ENCODE peak calls at places on chromosome X, in ten cellular contexts. One of them, this sample, is unnamed.

GRCh38 chrX:123993904-123994635 is 32.6 kb downstream of the STAG2 start:
- DNase-seq in fibroblast of mammary gland: no peak
- DNase-seq in astrocyte of the spinal cord: no peak
- DNase-seq in transverse colon: no peak
- DNase-seq in WTC11: no peak
- DNase-seq in RWPE1: no peak
- DNase-seq in retinal pigment epithelial cell: no peak
- DNase-seq in heart left ventricle: no peak
- DNase-seq in WERI-Rb-1: no peak
- DNase-seq in endothelial cell: no peak
- DNase-seq in this sample: no peak

GRCh38 chrX:112888916-112889315 is 48.3 kb upstream of the AMOT start:
- DNase-seq in fibroblast of mammary gland: no peak
- DNase-seq in astrocyte of the spinal cord: no peak
- DNase-seq in transverse colon: no peak
- DNase-seq in WTC11: no peak
- DNase-seq in RWPE1: no peak
- DNase-seq in retinal pigment epithelial cell: no peak
- DNase-seq in heart left ventricle: no peak
- DNase-seq in WERI-Rb-1: no peak
- DNase-seq in endothelial cell: no peak
- DNase-seq in this sample: no peak

GRCh38 chrX:45756562-45756961 is 555.9 kb upstream of the DIPK2B start:
- DNase-seq in fibroblast of mammary gland: no peak
- DNase-seq in astrocyte of the spinal cord: peak; percentile 44
- DNase-seq in transverse colon: no peak
- DNase-seq in WTC11: no peak
- DNase-seq in RWPE1: no peak
- DNase-seq in retinal pigment epithelial cell: no peak
- DNase-seq in heart left ventricle: no peak
- DNase-seq in WERI-Rb-1: no peak
- DNase-seq in endothelial cell: no peak
- DNase-seq in this sample: no peak

GRCh38 chrX:123698979-123699378 is 33.9 kb downstream of the THOC2 start:
- DNase-seq in fibroblast of mammary gland: peak; percentile 7
- DNase-seq in astrocyte of the spinal cord: no peak
- DNase-seq in transverse colon: no peak
- DNase-seq in WTC11: no peak
- DNase-seq in RWPE1: no peak
- DNase-seq in retinal pigment epithelial cell: no peak
- DNase-seq in heart left ventricle: no peak
- DNase-seq in WERI-Rb-1: no peak
- DNase-seq in endothelial cell: no peak
- DNase-seq in this sample: no peak

GRCh38 chrX:104270916-104271512 is 16.3 kb upstream of the ESX1 start:
- DNase-seq in fibroblast of mammary gland: peak; percentile 42
- DNase-seq in astrocyte of the spinal cord: peak; percentile 36
- DNase-seq in transverse colon: peak; percentile 14
- DNase-seq in WTC11: peak; percentile 58
- DNase-seq in RWPE1: peak; percentile 32
- DNase-seq in retinal pigment epithelial cell: no peak
- DNase-seq in heart left ventricle: peak; percentile 51
- DNase-seq in WERI-Rb-1: peak; percentile 36
- DNase-seq in endothelial cell: peak; percentile 49
- DNase-seq in this sample: no peak

GRCh38 chrX:121254336-121254735 is 206.9 kb downstream of the GLUD2 start:
- DNase-seq in fibroblast of mammary gland: peak; percentile 15
- DNase-seq in astrocyte of the spinal cord: no peak
- DNase-seq in transverse colon: no peak
- DNase-seq in WTC11: no peak
- DNase-seq in RWPE1: no peak
- DNase-seq in retinal pigment epithelial cell: no peak
- DNase-seq in heart left ventricle: no peak
- DNase-seq in WERI-Rb-1: no peak
- DNase-seq in endothelial cell: no peak
- DNase-seq in this sample: no peak

GRCh38 chrX:118569676-118570075 is 74.1 kb downstream of the DOCK11 start:
- DNase-seq in fibroblast of mammary gland: peak; percentile 24
- DNase-seq in astrocyte of the spinal cord: peak; percentile 13
- DNase-seq in transverse colon: no peak
- DNase-seq in WTC11: no peak
- DNase-seq in RWPE1: no peak
- DNase-seq in retinal pigment epithelial cell: no peak
- DNase-seq in heart left ventricle: no peak
- DNase-seq in WERI-Rb-1: no peak
- DNase-seq in endothelial cell: no peak
- DNase-seq in this sample: no peak

GRCh38 chrX:20217279-20217678 is 49.4 kb downstream of the RPS6KA3 start:
- DNase-seq in fibroblast of mammary gland: peak; percentile 79
- DNase-seq in astrocyte of the spinal cord: peak; percentile 59
- DNase-seq in transverse colon: no peak
- DNase-seq in WTC11: no peak
- DNase-seq in RWPE1: peak; percentile 20
- DNase-seq in retinal pigment epithelial cell: no peak
- DNase-seq in heart left ventricle: no peak
- DNase-seq in WERI-Rb-1: no peak
- DNase-seq in endothelial cell: no peak
- DNase-seq in this sample: no peak

GRCh38 chrX:115898382-115899001 is 272.1 kb upstream of the AGTR2 start:
- DNase-seq in fibroblast of mammary gland: peak; percentile 47
- DNase-seq in astrocyte of the spinal cord: peak; percentile 35
- DNase-seq in transverse colon: peak; percentile 89
- DNase-seq in WTC11: no peak
- DNase-seq in RWPE1: no peak
- DNase-seq in retinal pigment epithelial cell: no peak
- DNase-seq in heart left ventricle: peak; percentile 62
- DNase-seq in WERI-Rb-1: peak; percentile 97
- DNase-seq in endothelial cell: peak; percentile 15
- DNase-seq in this sample: peak; percentile 58

GRCh38 chrX:41923925-41924693 is 755 bp upstream of the CASK start:
- DNase-seq in fibroblast of mammary gland: peak; percentile 21
- DNase-seq in astrocyte of the spinal cord: peak; percentile 35
- DNase-seq in transverse colon: peak; percentile 51
- DNase-seq in WTC11: no peak
- DNase-seq in RWPE1: no peak
- DNase-seq in retinal pigment epithelial cell: no peak
- DNase-seq in heart left ventricle: peak; percentile 30
- DNase-seq in WERI-Rb-1: peak; percentile 33
- DNase-seq in endothelial cell: peak; percentile 3
- DNase-seq in this sample: no peak

GRCh38 chrX:9899640-9900075 is 67.5 kb upstream of the CLDN34 start:
- DNase-seq in fibroblast of mammary gland: peak; percentile 58
- DNase-seq in astrocyte of the spinal cord: peak; percentile 84
- DNase-seq in transverse colon: no peak
- DNase-seq in WTC11: no peak
- DNase-seq in RWPE1: no peak
- DNase-seq in retinal pigment epithelial cell: peak; percentile 88
- DNase-seq in heart left ventricle: no peak
- DNase-seq in WERI-Rb-1: peak; percentile 32
- DNase-seq in endothelial cell: no peak
- DNase-seq in this sample: no peak

GRCh38 chrX:47283015-47283771 is 50.4 kb downstream of the USP11 start:
- DNase-seq in fibroblast of mammary gland: peak; percentile 71
- DNase-seq in astrocyte of the spinal cord: peak; percentile 55
- DNase-seq in transverse colon: no peak
- DNase-seq in WTC11: no peak
- DNase-seq in RWPE1: no peak
- DNase-seq in retinal pigment epithelial cell: no peak
- DNase-seq in heart left ventricle: peak; percentile 31
- DNase-seq in WERI-Rb-1: no peak
- DNase-seq in endothelial cell: no peak
- DNase-seq in this sample: no peak

GRCh38 chrX:111470681-111471403 is 40.6 kb upstream of the SERTM2 start:
- DNase-seq in fibroblast of mammary gland: no peak
- DNase-seq in astrocyte of the spinal cord: no peak
- DNase-seq in transverse colon: no peak
- DNase-seq in WTC11: no peak
- DNase-seq in RWPE1: no peak
- DNase-seq in retinal pigment epithelial cell: no peak
- DNase-seq in heart left ventricle: no peak
- DNase-seq in WERI-Rb-1: no peak
- DNase-seq in endothelial cell: no peak
- DNase-seq in this sample: no peak

GRCh38 chrX:73525928-73526690 is 36.9 kb upstream of the CHIC1 start:
- DNase-seq in fibroblast of mammary gland: no peak
- DNase-seq in astrocyte of the spinal cord: no peak
- DNase-seq in transverse colon: no peak
- DNase-seq in WTC11: peak; percentile 25
- DNase-seq in RWPE1: no peak
- DNase-seq in retinal pigment epithelial cell: no peak
- DNase-seq in heart left ventricle: no peak
- DNase-seq in WERI-Rb-1: no peak
- DNase-seq in endothelial cell: no peak
- DNase-seq in this sample: no peak

GRCh38 chrX:50697691-50698090 is 116.3 kb downstream of the SHROOM4 start:
- DNase-seq in fibroblast of mammary gland: peak; percentile 69
- DNase-seq in astrocyte of the spinal cord: peak; percentile 80
- DNase-seq in transverse colon: no peak
- DNase-seq in WTC11: no peak
- DNase-seq in RWPE1: peak; percentile 54
- DNase-seq in retinal pigment epithelial cell: peak; percentile 65
- DNase-seq in heart left ventricle: no peak
- DNase-seq in WERI-Rb-1: no peak
- DNase-seq in endothelial cell: no peak
- DNase-seq in this sample: no peak

GRCh38 chrX:50691820-50692219 is 122.2 kb downstream of the SHROOM4 start:
- DNase-seq in fibroblast of mammary gland: peak; percentile 54
- DNase-seq in astrocyte of the spinal cord: peak; percentile 37
- DNase-seq in transverse colon: no peak
- DNase-seq in WTC11: no peak
- DNase-seq in RWPE1: peak; percentile 15
- DNase-seq in retinal pigment epithelial cell: no peak
- DNase-seq in heart left ventricle: no peak
- DNase-seq in WERI-Rb-1: peak; percentile 13
- DNase-seq in endothelial cell: peak; percentile 29
- DNase-seq in this sample: no peak
- TF ChIP-seq CTCF in fibroblast of mammary gland: peak; percentile 66
- TF ChIP-seq CTCF in astrocyte of the spinal cord: peak; percentile 42
- TF ChIP-seq CTCF in transverse colon: peak; percentile 60
- TF ChIP-seq CTCF in WTC11: peak; percentile 52
- TF ChIP-seq CTCF in RWPE1: peak; percentile 22
- TF ChIP-seq CTCF in retinal pigment epithelial cell: peak; percentile 47
- TF ChIP-seq CTCF in heart left ventricle: peak; percentile 43
- TF ChIP-seq CTCF in WERI-Rb-1: peak; percentile 47
- TF ChIP-seq CTCF in endothelial cell: peak; percentile 72
- TF ChIP-seq CTCF in this sample: peak; percentile 80

DNA sequence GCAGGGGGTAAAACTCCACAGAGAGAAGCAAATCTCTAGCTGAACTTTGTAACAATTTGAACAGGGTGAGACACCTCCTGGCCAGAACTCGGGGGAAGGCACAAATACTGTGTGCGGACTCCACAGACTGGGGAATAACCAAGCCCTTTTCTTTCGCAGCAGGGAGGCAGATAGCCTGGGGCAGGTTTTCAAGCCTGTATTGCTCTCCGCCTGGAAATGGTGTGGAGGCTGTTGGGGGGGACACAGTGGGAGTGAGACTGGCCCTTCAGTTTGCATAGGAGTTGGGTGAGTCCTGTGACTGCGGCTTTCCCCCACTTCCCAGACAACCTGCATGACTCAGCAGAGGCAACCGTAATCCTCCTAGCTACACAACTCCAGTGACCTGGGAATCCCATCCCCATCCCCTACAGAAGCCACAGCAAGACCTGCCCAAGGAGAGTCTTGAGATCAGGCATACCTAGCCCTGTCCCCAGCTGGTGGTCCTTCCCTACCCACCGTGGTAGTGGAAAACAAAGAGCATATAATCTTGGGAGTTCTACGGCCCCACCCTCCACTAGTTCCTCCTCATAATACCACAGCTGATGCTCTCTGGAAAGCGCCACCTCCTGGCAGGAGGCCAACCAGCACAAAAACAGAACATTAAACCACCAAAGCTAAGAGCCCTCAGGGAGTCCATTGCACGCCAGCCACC is 12.9 kb upstream of the SMPX start:
- DNase-seq in fibroblast of mammary gland: no peak
- DNase-seq in astrocyte of the spinal cord: no peak
- DNase-seq in transverse colon: no peak
- DNase-seq in WTC11: peak; percentile 33
- DNase-seq in RWPE1: no peak
- DNase-seq in retinal pigment epithelial cell: peak; percentile 72
- DNase-seq in heart left ventricle: no peak
- DNase-seq in WERI-Rb-1: no peak
- DNase-seq in endothelial cell: no peak
- DNase-seq in this sample: no peak
- TF ChIP-seq CTCF in fibroblast of mammary gland: no peak
- TF ChIP-seq CTCF in astrocyte of the spinal cord: no peak
- TF ChIP-seq CTCF in transverse colon: no peak
- TF ChIP-seq CTCF in WTC11: no peak
- TF ChIP-seq CTCF in RWPE1: no peak
- TF ChIP-seq CTCF in retinal pigment epithelial cell: no peak
- TF ChIP-seq CTCF in heart left ventricle: no peak
- TF ChIP-seq CTCF in WERI-Rb-1: peak; percentile 10
- TF ChIP-seq CTCF in endothelial cell: no peak
- TF ChIP-seq CTCF in this sample: peak; percentile 31

GRCh38 chrX:91414710-91415109 is 19.9 kb upstream of the PABPC5 start:
- DNase-seq in fibroblast of mammary gland: peak; percentile 11
- DNase-seq in astrocyte of the spinal cord: no peak
- DNase-seq in transverse colon: no peak
- DNase-seq in WTC11: peak; percentile 15
- DNase-seq in RWPE1: no peak
- DNase-seq in retinal pigment epithelial cell: no peak
- DNase-seq in heart left ventricle: no peak
- DNase-seq in WERI-Rb-1: no peak
- DNase-seq in endothelial cell: peak; percentile 11
- DNase-seq in this sample: no peak
- TF ChIP-seq CTCF in fibroblast of mammary gland: peak; percentile 44
- TF ChIP-seq CTCF in astrocyte of the spinal cord: peak; percentile 29
- TF ChIP-seq CTCF in transverse colon: peak; percentile 38
- TF ChIP-seq CTCF in WTC11: peak; percentile 53
- TF ChIP-seq CTCF in RWPE1: no peak
- TF ChIP-seq CTCF in retinal pigment epithelial cell: no peak
- TF ChIP-seq CTCF in heart left ventricle: no peak
- TF ChIP-seq CTCF in WERI-Rb-1: peak; percentile 38
- TF ChIP-seq CTCF in endothelial cell: peak; percentile 48
- TF ChIP-seq CTCF in this sample: peak; percentile 79

GRCh38 chrX:96843566-96843965 is 40.1 kb upstream of the RPA4 start:
- DNase-seq in fibroblast of mammary gland: no peak
- DNase-seq in astrocyte of the spinal cord: no peak
- DNase-seq in transverse colon: no peak
- DNase-seq in WTC11: peak; percentile 35
- DNase-seq in RWPE1: no peak
- DNase-seq in retinal pigment epithelial cell: no peak
- DNase-seq in heart left ventricle: no peak
- DNase-seq in WERI-Rb-1: no peak
- DNase-seq in endothelial cell: peak; percentile 5
- DNase-seq in this sample: no peak
- TF ChIP-seq CTCF in fibroblast of mammary gland: no peak
- TF ChIP-seq CTCF in astrocyte of the spinal cord: peak; percentile 29
- TF ChIP-seq CTCF in transverse colon: no peak
- TF ChIP-seq CTCF in WTC11: no peak
- TF ChIP-seq CTCF in RWPE1: no peak
- TF ChIP-seq CTCF in retinal pigment epithelial cell: peak; percentile 43
- TF ChIP-seq CTCF in heart left ventricle: no peak
- TF ChIP-seq CTCF in WERI-Rb-1: no peak
- TF ChIP-seq CTCF in endothelial cell: no peak
- TF ChIP-seq CTCF in this sample: peak; percentile 43